ENCODE peak calls at places on chromosomes 7 and 10, in four cellular contexts. V is nephron progenitor cell, Y is choroid plexus epithelial cell, J is stomach. H is an unnamed sample.

GRCh38 chr10:108393111-108393510 is 1228.6 kb upstream of the SORCS1 start:
- DNase-seq in V (no peak), Y (peak), J (peak), H (no peak)

GRCh38 chr10:127254276-127254675 is 57.9 kb upstream of the INSYN2A start:
- DNase-seq in V (no peak), Y (peak), J (no peak), H (no peak)

GRCh38 chr10:24465899-24466615 is 257.1 kb downstream of the KIAA1217 start:
- DNase-seq in V (no peak), J (peak), Y (peak), H (peak)

GRCh38 chr10:84179059-84179710 is 5.6 kb downstream of the GPR15LG start:
- DNase-seq in J (no peak), V (no peak), Y (peak), H (peak)

GRCh38 chr10:99529483-99530107 is 3.1 kb upstream of the NKX2-3 start:
- DNase-seq in J (no peak), Y (no peak), V (no peak), H (no peak)

GRCh38 chr7:155942226-155942950 is 130.1 kb upstream of the SHH start:
- DNase-seq in J (peak), Y (no peak), V (no peak), H (no peak)

GRCh38 chr7:7630626-7631329 is 9.8 kb upstream of the UMAD1 start:
- DNase-seq in V (no peak), Y (no peak), J (no peak), H (no peak)

GRCh38 chr10:49831352-49832040 is 69.4 kb upstream of the OGDHL start:
- DNase-seq in Y (peak), V (peak), J (no peak), H (no peak)

GRCh38 chr7:74481458-74482324 is 28.0 kb downstream of the GTF2IRD1 start:
- DNase-seq in J (no peak), Y (peak), V (no peak), H (no peak)

GRCh38 chr10:73459683-73460314 is 26.4 kb upstream of the MSS51 start:
- DNase-seq in J (no peak), V (no peak), Y (peak), H (no peak)

GRCh38 chr7:42566981-42567510 is 330.0 kb upstream of the GLI3 start:
- DNase-seq in J (no peak), Y (no peak), V (no peak), H (no peak)

GRCh38 chr7:96547371-96547811 is 162.3 kb downstream of the SEM1 start:
- DNase-seq in J (no peak), Y (no peak), V (no peak), H (no peak)

GRCh38 chr10:33098966-33099663 is 141.1 kb upstream of the ITGB1 start:
- DNase-seq in J (no peak), Y (no peak), V (no peak), H (no peak)

GRCh38 chr7:43799605-43800004 is 41.1 kb downstream of the BLVRA start:
- DNase-seq in J (no peak), Y (peak), V (no peak), H (no peak)
- TF ChIP-seq CTCF in J (no peak), Y (peak), V (no peak), H (no peak)

DNA sequence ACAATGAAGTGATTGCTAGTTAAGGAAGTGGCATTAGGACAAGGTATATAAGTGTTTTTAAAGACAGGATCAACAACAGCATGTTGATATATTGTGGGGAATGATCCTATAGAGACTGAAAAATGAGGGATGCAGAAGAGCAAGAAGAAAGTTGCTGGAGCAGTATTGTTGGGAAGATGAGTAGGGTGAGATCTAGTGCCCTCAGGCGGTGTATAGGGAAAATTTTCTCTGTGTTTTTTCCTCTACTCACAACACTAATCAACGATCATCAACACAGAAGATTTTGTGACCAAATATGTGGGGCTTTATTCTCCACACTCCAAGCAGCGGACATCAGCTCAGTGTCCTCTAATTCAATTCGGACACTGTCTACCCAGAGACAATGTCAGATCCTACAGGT is 9.6 kb upstream of the PTTG1IP2 start:
- DNase-seq in Y (no peak), V (no peak), J (no peak), H (no peak)
- TF ChIP-seq CTCF in Y (peak), V (no peak), J (no peak), H (no peak)

GRCh38 chr10:22807238-22807637 is 92.9 kb upstream of the PIP4K2A start:
- DNase-seq in J (no peak), Y (no peak), V (no peak), H (no peak)

GRCh38 chr10:22803201-22803895 is 89.0 kb upstream of the PIP4K2A start:
- DNase-seq in J (no peak), V (no peak), Y (peak), H (no peak)

GRCh38 chr10:22810643-22811254 is 96.4 kb upstream of the PIP4K2A start:
- DNase-seq in V (no peak), J (no peak), Y (no peak), H (no peak)

GRCh38 chr10:22801759-22802158 is 87.4 kb upstream of the PIP4K2A start:
- DNase-seq in Y (no peak), J (no peak), V (no peak), H (no peak)

DNA sequence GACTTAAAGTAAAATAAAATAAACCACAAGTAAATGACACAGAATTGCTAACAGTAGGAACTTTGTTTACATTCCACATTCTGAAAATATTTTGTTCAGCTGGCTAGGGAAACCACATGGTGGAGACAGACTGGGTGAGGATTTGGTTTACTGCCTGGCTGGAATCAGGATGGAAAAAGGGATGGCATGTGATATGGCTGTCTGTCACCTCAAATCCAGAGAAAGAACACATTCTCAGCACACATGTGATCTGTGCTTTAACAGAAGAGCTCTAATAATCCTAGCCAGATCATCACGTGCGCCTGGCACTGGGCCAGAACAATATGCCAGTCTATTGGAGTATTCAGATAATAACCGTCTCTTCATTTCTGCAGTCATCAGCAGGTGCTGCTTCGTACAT is 90.9 kb upstream of the PIP4K2A start:
- DNase-seq in J (no peak), V (no peak), Y (peak), H (no peak)
- TF ChIP-seq CTCF in J (no peak), V (no peak), Y (peak), H (no peak)

GRCh38 chr10:102422586-102423129 is 2.0 kb downstream of the FBXL15 start:
- DNase-seq in J (peak), V (peak), Y (peak), H (peak)
- TF ChIP-seq CTCF in J (peak), V (peak), Y (peak), H (peak)

GRCh38 chr7:9091282-9091681 is 657.9 kb downstream of the NXPH1 start:
- DNase-seq in Y (no peak), J (no peak), V (no peak), H (no peak)
- TF ChIP-seq CTCF in Y (no peak), J (no peak), V (no peak), H (no peak)

H was measured in GM13976.